ENCODE peak calls at places on chromosomes 7 and 10, in six cellular contexts. Y, I, F, K, R and T are unnamed samples.

GRCh38 chr10:15796762-15797161 is 63.5 kb downstream of the MINDY3 start:
- DNase-seq in R (no peak), I (no peak), F (no peak), K (no peak), Y (no peak), T (no peak)

GRCh38 chr7:5693529-5693928 is 87.9 kb downstream of the RNF216 start:
- DNase-seq in Y (peak), I (peak), R (no peak), K (peak), F (no peak), T (peak)

GRCh38 chr7:45921381-45921698 is 268 bp upstream of the IGFBP3 start:
- DNase-seq in Y (no peak), K (no peak), R (no peak), F (no peak), I (no peak), T (no peak)

GRCh38 chr7:108321359-108321758 is 134.9 kb downstream of the NRCAM start:
- DNase-seq in Y (no peak), R (no peak), I (no peak), F (no peak), K (no peak), T (no peak)

GRCh38 chr10:128263891-128264688 is 137.9 kb upstream of the MKI67 start:
- DNase-seq in K (peak), R (peak), F (peak), Y (peak), I (peak), T (peak)

GRCh38 chr10:127175357-127176110 is 20.9 kb downstream of the INSYN2A start:
- DNase-seq in I (no peak), F (no peak), R (no peak), K (no peak), Y (no peak), T (no peak)

GRCh38 chr10:33509231-33509871 is 174.9 kb upstream of the NRP1 start:
- DNase-seq in K (no peak), F (no peak), I (peak), R (no peak), Y (peak), T (peak)

GRCh38 chr7:108581655-108582491 is 12.2 kb downstream of the DNAJB9 start:
- DNase-seq in Y (no peak), R (no peak), K (no peak), F (no peak), I (no peak), T (no peak)

GRCh38 chr7:101243786-101244384 is 996 bp downstream of the FIS1 start:
- DNase-seq in R (no peak), K (peak), I (peak), Y (peak), F (no peak), T (peak)

GRCh38 chr10:126186746-126187145 is 201.5 kb downstream of the ADAM12 start:
- DNase-seq in I (no peak), Y (no peak), F (no peak), R (no peak), K (no peak), T (no peak)

GRCh38 chr7:132564090-132564489 is 12.2 kb downstream of the PLXNA4 start:
- DNase-seq in F (no peak), K (no peak), R (no peak), I (no peak), Y (no peak), T (no peak)

GRCh38 chr7:72321637-72322036 is 90.5 kb downstream of the CALN1 start:
- DNase-seq in I (no peak), K (no peak), F (no peak), R (no peak), Y (no peak), T (no peak)

GRCh38 chr10:6321880-6322279 is 119.1 kb downstream of the PFKFB3 start:
- DNase-seq in I (no peak), R (no peak), Y (no peak), F (no peak), K (no peak), T (no peak)

GRCh38 chr7:68014031-68014774 is 1017.6 kb downstream of the TYW1 start:
- DNase-seq in R (no peak), I (no peak), Y (no peak), F (peak), K (no peak), T (no peak)